ENCODE peak calls at places on chromosomes 5 and 9, in five cellular contexts. P is IMR-90, B is gastrocnemius medialis, F is testis, Q is ovary. O is an unnamed sample.

GRCh38 chr9:33467526-33467925 is 6.2 kb downstream of the NOL6 start:
- DNase-seq in P (no peak), B (no peak), F (no peak), Q (no peak), O (no peak)

GRCh38 chr5:82952326-82952725 is 124.9 kb downstream of the TMEM167A start:
- DNase-seq in P (peak; percentile 6), B (no peak), F (no peak), Q (no peak), O (no peak)

GRCh38 chr5:32420506-32420905 is 24.0 kb downstream of the ZFR start:
- DNase-seq in P (peak; percentile 59), B (no peak), F (no peak), Q (no peak), O (no peak)

GRCh38 chr9:15722888-15723287 is 170.0 kb downstream of the CCDC171 start:
- DNase-seq in P (peak; percentile 31), B (no peak), F (no peak), Q (no peak), O (no peak)

GRCh38 chr5:113274836-113275414 is 159.9 kb downstream of the TSSK1B start:
- DNase-seq in P (no peak), B (no peak), F (no peak), Q (no peak), O (peak; percentile 25)

GRCh38 chr9:104765138-104765537 is 1.2 kb downstream of the NIPSNAP3B start:
- DNase-seq in P (no peak), B (no peak), F (no peak), Q (no peak), O (no peak)

GRCh38 chr9:87596862-87597261 is 99.2 kb downstream of the DAPK1 start:
- DNase-seq in P (no peak), B (peak; percentile 22), F (peak; percentile 35), Q (peak; percentile 66), O (peak; percentile 27)

GRCh38 chr5:96140496-96140895 is 178.8 kb upstream of the ELL2 start:
- DNase-seq in P (no peak), B (no peak), F (no peak), Q (no peak), O (no peak)

GRCh38 chr9:9764821-9765220 is 848.0 kb downstream of the PTPRD start:
- DNase-seq in P (no peak), B (no peak), F (no peak), Q (no peak), O (no peak)

GRCh38 chr9:133074111-133074651 is 12.4 kb downstream of the CEL start:
- DNase-seq in P (peak; percentile 78), B (no peak), F (no peak), Q (no peak), O (no peak)

GRCh38 chr5:137563646-137564474 is 64.7 kb upstream of the SPOCK1 start:
- DNase-seq in P (peak; percentile 41), B (no peak), F (no peak), Q (no peak), O (peak; percentile 73)

GRCh38 chr9:116154976-116155699 is 1.5 kb downstream of the PAPPA start:
- DNase-seq in P (peak; percentile 82), B (no peak), F (peak; percentile 58), Q (peak; percentile 30), O (no peak)

GRCh38 chr9:2193565-2193964 is 178.4 kb downstream of the SMARCA2 start:
- DNase-seq in P (no peak), B (no peak), F (no peak), Q (no peak), O (no peak)

GRCh38 chr9:2199999-2200796 is 185.1 kb downstream of the SMARCA2 start:
- DNase-seq in P (no peak), B (no peak), F (no peak), Q (no peak), O (no peak)

GRCh38 chr9:2198956-2199635 is 183.9 kb downstream of the SMARCA2 start:
- DNase-seq in P (no peak), B (no peak), F (no peak), Q (no peak), O (no peak)

GRCh38 chr9:2192356-2192979 is 177.3 kb downstream of the SMARCA2 start:
- DNase-seq in P (peak; percentile 13), B (no peak), F (no peak), Q (no peak), O (no peak)

GRCh38 chr9:2195211-2195610 is 180.1 kb downstream of the SMARCA2 start:
- DNase-seq in P (no peak), B (no peak), F (no peak), Q (no peak), O (no peak)
- TF ChIP-seq POLR2A in P (no peak), B (no peak), F (no peak), Q (no peak), O (no peak)

GRCh38 chr5:167985373-167985772 is 306.1 kb upstream of the WWC1 start:
- DNase-seq in P (no peak), B (no peak), F (no peak), Q (no peak), O (no peak)
- H3K27ac ChIP-seq in P (no peak overlapping the region), B (no peak overlapping the region), F (no peak overlapping the region), Q (no peak overlapping the region), O (no peak overlapping the region)

GRCh38 chr9:74499770-74500583 is 2.8 kb downstream of the RORB start:
- DNase-seq in P (no peak), B (no peak), F (no peak), Q (no peak), O (peak; percentile 55)
- H3K4me3 ChIP-seq in P (no peak overlapping the region), B (peak overlapping the region; percentile 64), F (no peak overlapping the region), Q (peak overlapping the region; percentile 18), O (peak overlapping the region; percentile 62)

DNA sequence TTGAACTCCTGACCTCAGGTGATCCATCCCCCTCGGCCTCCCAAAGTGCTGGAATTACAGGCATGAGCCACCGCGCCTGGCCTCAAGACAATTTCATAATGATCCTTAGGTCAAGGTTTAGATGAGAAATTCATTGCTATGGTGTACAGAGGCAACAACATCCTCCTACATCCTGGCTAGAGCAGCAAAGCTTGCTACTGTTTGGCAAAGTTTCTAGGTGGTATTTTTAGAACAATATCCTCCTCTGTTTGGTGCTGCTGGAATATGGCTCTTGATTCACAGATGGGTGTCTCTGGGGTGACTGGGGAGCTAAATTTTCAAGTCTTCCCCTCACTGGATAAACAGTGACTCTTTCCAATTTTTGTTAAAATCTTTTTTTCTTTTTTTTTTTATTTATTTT is 30.6 kb downstream of the CRHBP start:
- DNase-seq in P (no peak), B (no peak), F (peak; percentile 20), Q (no peak), O (no peak)
- TF ChIP-seq POLR2A in P (no peak), B (no peak), F (no peak), Q (no peak), O (no peak)

GRCh38 chr5:178413992-178414391 is 176.2 kb downstream of the COL23A1 start:
- DNase-seq in P (no peak), B (no peak), F (no peak), Q (no peak), O (no peak)
- H3K27ac ChIP-seq in P (no peak overlapping the region), B (no peak overlapping the region), F (no peak overlapping the region), Q (no peak overlapping the region), O (no peak overlapping the region)

DNA sequence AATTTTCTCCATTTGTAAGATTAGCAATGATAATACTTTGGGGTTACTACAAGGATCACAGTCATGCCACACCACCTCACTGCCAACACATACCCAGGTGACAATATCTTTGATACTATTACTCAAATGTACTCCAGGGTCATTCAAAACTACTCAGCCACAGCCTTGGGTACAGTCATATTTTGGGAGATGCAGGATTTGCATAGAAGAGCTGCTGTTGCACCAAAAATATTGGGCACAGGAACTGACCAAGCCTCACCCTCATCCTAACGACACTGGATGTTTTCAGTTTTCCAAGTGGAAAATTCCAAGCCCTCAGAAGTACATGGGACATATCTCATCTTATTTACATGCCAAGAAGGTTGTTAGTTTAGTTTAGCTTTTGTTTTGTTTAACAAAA is 120.9 kb upstream of the C6 start:
- DNase-seq in P (no peak), B (no peak), F (no peak), Q (no peak), O (no peak)
- H3K4me3 ChIP-seq in P (no peak overlapping the region), B (no peak overlapping the region), F (no peak overlapping the region), Q (no peak overlapping the region), O (no peak overlapping the region)

O was measured in heart left ventricle.